ENCODE peak calls at places on chromosomes 16 and 17, in ten cellular contexts. H is AG04450, N is heart right ventricle, O is fibroblast of the aortic adventitia, Z is fibroblast of lung, Y is Calu3, K is upper lobe of right lung, X is H9, P is progenitor cell of endocrine pancreas, L is tibial nerve. I is an unnamed sample.

GRCh38 chr16:23960081-23960499 is 124.3 kb downstream of the PRKCB start:
- DNase-seq in K (no peak), Z (no peak), L (no peak), O (no peak), Y (no peak), N (no peak), H (no peak), P (no peak), X (no peak), I (no peak)

GRCh38 chr17:41655611-41656111 is 31.3 kb upstream of the KRT17 start:
- DNase-seq in P (no peak), X (peak), K (peak), N (no peak), Z (no peak), H (no peak), L (peak), Y (peak), O (no peak), I (no peak)

GRCh38 chr17:16919663-16920627 is 52.0 kb downstream of the TNFRSF13B start:
- DNase-seq in L (no peak), H (no peak), P (no peak), N (no peak), Z (no peak), Y (no peak), K (peak), X (peak), O (no peak), I (peak)

GRCh38 chr17:76458580-76459490 is 5.9 kb upstream of the UBE2O start:
- DNase-seq in P (no peak), N (peak), X (peak), H (no peak), O (peak), K (peak), L (no peak), Y (peak), Z (peak), I (no peak)

GRCh38 chr17:45677770-45678169 is 106.3 kb upstream of the CRHR1 start:
- DNase-seq in Y (no peak), O (no peak), P (no peak), H (no peak), K (no peak), Z (no peak), L (no peak), X (no peak), N (no peak), I (no peak)

GRCh38 chr16:47460301-47460754 is 535 bp downstream of the ITFG1 start:
- DNase-seq in O (no peak), H (no peak), N (no peak), L (no peak), Y (peak), Z (no peak), P (no peak), X (no peak), K (no peak), I (no peak)

GRCh38 chr17:11742891-11743290 is 144.6 kb downstream of the DNAH9 start:
- DNase-seq in P (no peak), Z (no peak), Y (no peak), L (no peak), K (no peak), N (no peak), X (peak), O (no peak), H (no peak), I (no peak)

GRCh38 chr17:15051913-15052312 is 213.2 kb downstream of the PMP22 start:
- DNase-seq in N (no peak), X (no peak), Z (no peak), K (no peak), O (no peak), Y (no peak), P (no peak), H (no peak), L (no peak), I (no peak)

GRCh38 chr17:1997146-1997586 is 28.0 kb downstream of the RTN4RL1 start:
- DNase-seq in P (no peak), X (no peak), Y (peak), O (no peak), L (no peak), Z (no peak), K (no peak), N (no peak), H (no peak), I (no peak)

GRCh38 chr16:46996391-46996790 is 22.9 kb upstream of the DNAJA2 start:
- DNase-seq in L (no peak), N (no peak), H (no peak), K (no peak), P (no peak), Y (no peak), X (peak), O (peak), Z (no peak), I (no peak)

GRCh38 chr17:58306131-58306951 is 22.3 kb downstream of the TSPOAP1 start:
- DNase-seq in L (no peak), O (no peak), X (peak), Z (no peak), N (no peak), Y (no peak), K (no peak), P (peak), H (no peak), I (peak)

GRCh38 chr17:61002316-61002736 is 324.7 kb downstream of the BCAS3 start:
- DNase-seq in L (no peak), Y (no peak), Z (peak), N (no peak), P (no peak), X (no peak), O (peak), H (peak), K (no peak), I (no peak)

GRCh38 chr16:88537864-88538263 is 32.3 kb upstream of the ZC3H18 start:
- DNase-seq in X (peak), K (no peak), N (no peak), L (no peak), P (no peak), O (no peak), Z (no peak), Y (no peak), H (no peak), I (no peak)

GRCh38 chr17:55463600-55463999 is 42.0 kb upstream of the MMD start:
- DNase-seq in O (no peak), Z (no peak), Y (no peak), K (no peak), L (no peak), X (no peak), N (no peak), H (no peak), P (no peak), I (no peak)

GRCh38 chr17:3768341-3768740 is 32.6 kb downstream of the ITGAE start:
- DNase-seq in O (no peak), Z (no peak), H (no peak), K (no peak), Y (no peak), X (no peak), N (no peak), L (no peak), P (no peak), I (no peak)

GRCh38 chr16:88939814-88940195 is 37.2 kb downstream of the CBFA2T3 start:
- DNase-seq in L (no peak), H (no peak), K (no peak), O (no peak), Z (no peak), N (peak), Y (no peak), X (peak), P (no peak), I (no peak)

GRCh38 chr16:87044031-87044380 is 273.2 kb downstream of the C16orf95 start:
- DNase-seq in Z (no peak), Y (peak), P (no peak), L (no peak), X (no peak), H (no peak), O (no peak), K (no peak), N (no peak), I (no peak)

DNA sequence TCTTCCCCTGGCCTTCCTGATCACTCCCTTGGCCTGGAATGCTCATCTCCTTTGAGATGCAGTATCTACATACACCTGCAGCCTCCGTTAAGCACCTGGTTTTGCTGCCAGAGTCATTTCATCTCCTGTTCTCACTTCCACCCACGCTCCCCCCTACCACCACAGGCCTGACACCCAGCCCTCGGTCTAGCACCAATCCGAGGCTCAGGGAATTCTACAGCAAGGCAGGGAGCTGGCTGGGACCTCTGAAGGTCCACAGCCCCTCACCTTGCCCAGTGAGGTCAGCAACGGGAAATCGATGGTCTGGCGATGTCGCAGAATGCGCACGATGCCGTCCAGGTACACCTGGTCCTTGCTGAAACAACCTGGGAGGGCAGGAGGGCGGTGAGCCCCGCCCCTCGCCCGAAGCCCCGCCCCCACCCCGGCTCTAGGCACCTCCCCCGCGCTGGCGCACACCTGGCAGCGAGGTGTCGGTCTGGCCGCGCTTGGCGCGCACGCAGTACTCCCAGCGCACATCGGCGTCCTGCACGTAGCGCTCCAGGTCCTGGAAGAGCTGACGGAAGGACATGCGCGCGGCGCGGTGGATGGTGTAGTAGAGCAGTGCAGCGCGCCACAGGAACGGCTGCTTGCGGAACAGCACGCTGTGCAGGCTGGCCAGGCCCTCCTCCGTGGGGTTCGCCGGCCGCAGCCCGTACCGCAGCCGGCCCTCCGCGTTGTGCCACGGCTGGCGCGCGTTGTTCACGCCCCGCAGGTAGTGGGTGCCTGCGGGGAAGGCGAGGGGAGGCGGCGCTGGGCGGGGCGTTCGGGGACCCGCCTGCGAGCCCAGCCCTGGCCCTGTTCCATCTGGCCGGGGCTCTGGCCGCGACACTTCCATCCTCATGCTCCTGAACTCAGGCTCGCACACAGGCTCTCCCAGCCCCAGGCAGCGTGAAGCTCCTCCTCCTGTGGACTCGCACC is 5.7 kb downstream of the MATCAP1 start:
- DNase-seq in P (peak), L (no peak), Z (peak), O (no peak), K (peak), X (peak), Y (peak), H (no peak), N (no peak), I (no peak)
- TF ChIP-seq CTCF in P (no peak), L (peak), Z (no peak), O (peak), K (peak), X (peak), Y (no peak), H (no peak), N (no peak), I (no peak)

DNA sequence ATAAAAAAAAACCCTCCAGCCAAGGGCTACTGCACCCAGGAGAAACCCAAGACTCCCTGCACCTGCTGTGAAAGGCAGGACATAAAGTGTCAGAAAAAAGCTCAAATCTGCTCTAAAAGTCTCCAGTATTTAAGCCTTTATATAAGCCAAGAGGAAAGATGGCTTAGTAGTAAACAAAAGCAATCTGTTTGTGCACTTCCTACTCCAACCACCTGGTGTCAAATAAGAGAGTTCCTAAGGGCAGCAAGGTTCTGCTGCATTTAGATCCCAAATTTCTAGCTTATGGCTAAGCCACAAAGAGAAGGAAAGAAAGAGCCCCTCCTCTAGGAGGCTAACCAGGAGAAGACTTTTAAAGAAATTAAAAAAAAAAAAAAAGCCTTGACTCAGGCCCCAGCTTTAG is 20.6 kb downstream of the ACSM1 start:
- DNase-seq in H (no peak), Y (no peak), P (no peak), O (no peak), L (no peak), N (no peak), X (no peak), K (no peak), Z (no peak), I (no peak)
- TF ChIP-seq CTCF in H (no peak), Y (no peak), P (peak), O (no peak), L (no peak), N (no peak), X (peak), K (no peak), Z (no peak), I (no peak)

GRCh38 chr17:36881323-36881722 is 56.0 kb upstream of the LHX1 start:
- DNase-seq in H (no peak), Y (no peak), P (no peak), Z (no peak), O (no peak), L (no peak), N (no peak), X (no peak), K (no peak), I (no peak)

GRCh38 chr17:36885761-36886365 is 51.4 kb upstream of the LHX1 start:
- DNase-seq in H (no peak), P (no peak), K (no peak), Y (no peak), Z (no peak), O (no peak), L (no peak), N (no peak), X (no peak), I (no peak)

GRCh38 chr17:36888236-36888957 is 48.9 kb upstream of the LHX1 start:
- DNase-seq in N (no peak), L (no peak), Z (no peak), O (no peak), H (no peak), P (no peak), K (no peak), X (no peak), Y (no peak), I (no peak)

GRCh38 chr17:36885161-36885735 is 52.0 kb upstream of the LHX1 start:
- DNase-seq in P (no peak), N (no peak), H (no peak), Y (no peak), Z (no peak), X (no peak), L (no peak), O (peak), K (no peak), I (no peak)

GRCh38 chr17:36884495-36885160 is 52.6 kb upstream of the LHX1 start:
- DNase-seq in O (no peak), K (no peak), Y (no peak), X (peak), P (no peak), L (no peak), Z (no peak), H (no peak), N (no peak), I (no peak)
- TF ChIP-seq CTCF in O (no peak), K (no peak), Y (no peak), X (no peak), P (no peak), L (no peak), Z (no peak), H (no peak), N (no peak), I (no peak)

GRCh38 chr17:43782903-43783462 is 2.7 kb downstream of the CFAP97D1 start:
- DNase-seq in N (no peak), O (no peak), X (no peak), K (no peak), P (no peak), Z (no peak), H (no peak), Y (no peak), L (no peak), I (no peak)

GRCh38 chr17:43780135-43780534 is at the start of gene CFAP97D1:
- DNase-seq in Y (no peak), N (no peak), L (no peak), Z (no peak), H (no peak), O (no peak), X (peak), K (no peak), P (no peak), I (no peak)

GRCh38 chr17:43784068-43784467 is 3.8 kb downstream of the CFAP97D1 start:
- DNase-seq in P (no peak), K (no peak), H (no peak), Z (no peak), O (peak), Y (no peak), L (no peak), X (no peak), N (no peak), I (no peak)

GRCh38 chr17:43778337-43779144 is at the start of gene DUSP3:
- DNase-seq in N (peak), P (peak), Y (peak), X (peak), O (peak), Z (peak), L (peak), H (peak), K (peak), I (peak)

GRCh38 chr17:43779145-43780125 is 658 bp upstream of the DUSP3 start:
- DNase-seq in K (no peak), N (no peak), H (no peak), X (peak), O (no peak), P (no peak), Z (no peak), Y (no peak), L (no peak), I (no peak)
- TF ChIP-seq CTCF in K (no peak), N (no peak), H (peak), X (peak), O (peak), P (peak), Z (no peak), Y (no peak), L (no peak), I (no peak)

DNA sequence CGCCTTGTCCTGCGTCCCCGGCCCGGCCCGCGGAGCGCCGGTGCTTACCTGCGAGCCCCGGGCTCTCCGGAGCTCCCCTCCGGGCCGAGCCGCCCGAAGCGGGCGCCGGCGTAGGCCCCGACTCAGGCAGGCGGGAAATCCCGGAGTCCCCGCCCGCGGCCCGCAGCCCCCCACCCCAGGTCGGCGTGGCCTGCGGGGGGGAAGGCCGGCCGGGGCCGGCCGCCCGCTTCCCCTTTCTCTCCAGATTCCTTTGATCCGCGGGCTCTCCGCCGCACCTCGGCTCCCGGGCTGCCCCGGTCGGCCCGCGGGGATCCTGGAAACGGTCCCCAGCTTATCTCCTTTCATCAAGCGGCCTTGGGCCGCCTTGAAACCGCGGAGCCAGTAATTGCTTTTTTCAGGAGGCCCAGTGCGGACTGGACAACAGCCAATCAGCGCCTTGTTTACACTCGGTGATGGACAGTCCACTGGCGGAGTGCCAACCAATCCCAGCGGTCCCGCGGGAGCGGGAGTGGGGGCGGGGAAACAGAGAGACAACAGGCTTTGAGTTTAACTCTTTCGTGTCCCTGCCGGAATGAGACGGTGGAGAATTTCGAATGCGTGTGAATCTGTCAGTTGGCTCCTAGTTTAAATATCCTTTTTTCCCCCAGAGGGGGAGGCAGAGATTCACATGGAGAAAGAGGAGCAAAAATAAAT is 1.4 kb upstream of the BAHCC1 start:
- DNase-seq in L (peak), H (peak), N (peak), Y (peak), P (peak), O (peak), Z (peak), X (peak), K (peak), I (peak)
- TF ChIP-seq CTCF in L (peak), H (peak), N (no peak), Y (no peak), P (no peak), O (peak), Z (peak), X (peak), K (no peak), I (peak)

GRCh38 chr16:57725077-57725953 is 10.3 kb upstream of the KATNB1 start:
- DNase-seq in Z (no peak), O (no peak), Y (no peak), H (no peak), L (no peak), P (no peak), X (no peak), K (no peak), N (no peak), I (no peak)
- TF ChIP-seq CTCF in Z (no peak), O (no peak), Y (no peak), H (no peak), L (no peak), P (no peak), X (no peak), K (no peak), N (no peak), I (no peak)

DNA sequence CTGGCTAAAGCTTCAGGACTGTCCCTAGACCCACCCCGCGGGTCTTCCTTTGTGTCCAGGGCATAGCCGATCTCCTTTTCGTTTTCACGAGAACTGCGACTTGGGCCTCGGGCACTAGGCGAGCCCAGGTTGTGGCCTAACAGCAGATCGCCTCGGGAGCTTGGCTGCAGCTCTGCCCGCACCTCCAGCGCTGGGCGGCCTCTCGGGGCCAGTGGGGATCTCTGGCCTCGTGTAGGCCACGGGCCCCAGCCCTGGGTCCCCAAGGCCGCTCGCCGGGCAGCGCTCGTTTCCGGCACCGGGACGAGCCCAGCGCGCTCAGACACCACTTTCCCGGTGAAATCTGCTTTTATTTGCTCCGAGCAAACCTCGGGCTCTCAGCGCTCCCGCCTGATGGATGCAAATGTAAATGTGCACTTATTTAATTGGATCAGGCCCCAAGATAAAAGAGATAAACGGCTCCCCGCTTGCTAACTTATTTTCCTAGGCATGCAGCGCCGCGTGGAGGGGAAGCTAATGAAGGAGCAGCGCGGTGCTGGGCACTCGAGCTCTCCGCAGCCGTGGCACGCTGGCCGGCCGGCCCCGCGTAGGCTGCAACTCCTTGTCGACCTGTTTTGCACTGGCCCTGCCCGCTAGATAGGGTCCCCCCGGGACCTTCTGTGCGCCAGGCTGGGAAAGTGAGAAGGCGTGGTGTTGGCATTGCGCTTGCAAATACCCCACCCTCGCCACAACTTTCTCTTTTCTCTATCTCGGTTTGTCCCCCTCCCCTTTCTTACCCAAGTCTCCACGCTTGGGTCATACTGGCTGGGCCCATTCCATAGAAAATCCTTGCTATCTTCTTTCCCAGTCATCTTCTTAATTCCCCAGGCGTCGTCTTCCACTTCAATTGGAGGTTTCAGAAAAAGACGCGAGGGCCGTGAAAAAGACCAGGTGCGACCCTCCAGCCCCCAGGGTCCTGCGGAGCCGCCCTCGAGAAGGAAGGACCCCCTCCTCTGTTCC is 8.0 kb downstream of the IRX5 start:
- DNase-seq in N (no peak), P (no peak), K (peak), O (peak), L (no peak), Z (no peak), X (peak), H (no peak), Y (no peak), I (peak)
- TF ChIP-seq CTCF in N (no peak), P (no peak), K (no peak), O (no peak), L (no peak), Z (no peak), X (no peak), H (no peak), Y (no peak), I (no peak)